ENCODE peak calls at places on chromosomes 13 and 19, in nine cellular contexts. P is ovary; D is stimulated activated CD4-positive, alpha-beta T cell treated with anti-CD3 and anti-CD28 coated beads, Interleukin-15, amount 100 ng/mL, for 24 hours; H is iPS-NIHi11; M is heart left ventricle; F is fibroblast of lung; E is HCT116; A is aorta; C is renal cortical epithelial cell. V is an unnamed sample.

GRCh38 chr19:13028027-13028426 is 32.8 kb downstream of the NFIX start:
- DNase-seq in P (no peak), D (no peak), H (no peak), M (no peak), F (no peak), E (no peak), A (no peak), C (no peak), V (no peak)

GRCh38 chr13:110540871-110541525 is 20.5 kb downstream of the RAB20 start:
- DNase-seq in P (no peak), D (no peak), H (no peak), M (no peak), F (no peak), E (no peak), A (no peak), C (no peak), V (no peak)

GRCh38 chr13:41821195-41821594 is 139.7 kb downstream of the VWA8 start:
- DNase-seq in P (no peak), D (no peak), H (no peak), M (no peak), F (no peak), E (no peak), A (no peak), C (no peak), V (no peak)

GRCh38 chr19:45768644-45769053 is 403 bp downstream of the SIX5 start:
- DNase-seq in P (no peak), D (no peak), H (no peak), M (no peak), F (peak; percentile 55), E (no peak), A (peak; percentile 68), C (no peak), V (peak; percentile 44)

GRCh38 chr13:49495783-49496762 is at the start of gene PHF11:
- DNase-seq in P (peak; percentile 71), D (peak; percentile 92), H (peak; percentile 82), M (peak; percentile 88), F (peak; percentile 75), E (no peak), A (peak; percentile 89), C (peak; percentile 62), V (peak; percentile 73)

GRCh38 chr13:49183672-49184315 is 36.3 kb upstream of the MLNR start:
- DNase-seq in P (no peak), D (no peak), H (no peak), M (no peak), F (no peak), E (no peak), A (no peak), C (peak; percentile 61), V (no peak)

GRCh38 chr19:33781996-33782395 is 14.7 kb upstream of the KCTD15 start:
- DNase-seq in P (no peak), D (no peak), H (no peak), M (no peak), F (no peak), E (no peak), A (no peak), C (no peak), V (no peak)

GRCh38 chr13:98482476-98483444 is 94.1 kb downstream of the STK24 start:
- DNase-seq in P (peak; percentile 80), D (no peak), H (no peak), M (peak; percentile 86), F (peak; percentile 92), E (no peak), A (peak; percentile 81), C (peak; percentile 66), V (no peak)

GRCh38 chr19:35710784-35711723 is 6.7 kb downstream of the ZBTB32 start:
- DNase-seq in P (no peak), D (peak; percentile 83), H (no peak), M (no peak), F (no peak), E (no peak), A (no peak), C (no peak), V (no peak)

GRCh38 chr13:109465151-109465550 is 321.2 kb downstream of the IRS2 start:
- DNase-seq in P (no peak), D (no peak), H (no peak), M (no peak), F (peak; percentile 81), E (no peak), A (no peak), C (no peak), V (no peak)

GRCh38 chr19:13841339-13842293 is 35.3 kb upstream of the NANOS3 start:
- DNase-seq in P (peak; percentile 52), D (peak; percentile 57), H (no peak), M (peak; percentile 78), F (no peak), E (no peak), A (peak; percentile 80), C (no peak), V (no peak)

V was measured in K562.